ENCODE peak calls at places on chromosome 20, in five cellular contexts. C, Y, J, E and B are unnamed samples.

GRCh38 chr20:22684072-22684762 is 99.8 kb upstream of the FOXA2 start:
- DNase-seq in J (no peak), E (no peak), C (peak; percentile 73), Y (no peak), B (peak; percentile 90)

GRCh38 chr20:49889245-49889942 is 25.9 kb downstream of the SPATA2 start:
- DNase-seq in C (no peak), Y (no peak), J (no peak), E (no peak), B (no peak)

GRCh38 chr20:16284385-16285100 is 288.7 kb downstream of the KIF16B start:
- DNase-seq in E (no peak), J (no peak), Y (no peak), C (no peak), B (no peak)

GRCh38 chr20:59008715-59009336 is 1.8 kb upstream of the CTSZ start:
- DNase-seq in C (no peak), Y (no peak), E (no peak), J (no peak), B (peak; percentile 69)

GRCh38 chr20:62611794-62612193 is 30.5 kb upstream of the SLCO4A1 start:
- DNase-seq in E (no peak), C (no peak), J (no peak), Y (no peak), B (no peak)

GRCh38 chr20:7195704-7196103 is 428.2 kb downstream of the BMP2 start:
- DNase-seq in Y (no peak), C (peak; percentile 91), E (no peak), J (no peak), B (peak; percentile 34)

GRCh38 chr20:23305098-23305497 is 45.5 kb upstream of the NXT1 start:
- DNase-seq in J (no peak), E (no peak), Y (no peak), C (peak; percentile 23), B (peak; percentile 65)

GRCh38 chr20:21583486-21584168 is 69.8 kb upstream of the NKX2-2 start:
- DNase-seq in C (no peak), J (no peak), E (no peak), Y (no peak), B (no peak)

GRCh38 chr20:10982692-10983091 is 308.9 kb upstream of the JAG1 start:
- DNase-seq in E (no peak), J (no peak), C (peak; percentile 80), Y (no peak), B (peak; percentile 83)

GRCh38 chr20:22490287-22491187 is 93.8 kb downstream of the FOXA2 start:
- DNase-seq in C (peak; percentile 45), E (no peak), J (no peak), Y (no peak), B (no peak)

GRCh38 chr20:57263127-57263609 is 3.3 kb downstream of the BMP7 start:
- DNase-seq in C (peak; percentile 6), Y (no peak), J (no peak), E (no peak), B (peak; percentile 85)

GRCh38 chr20:25203089-25203488 is 7.6 kb downstream of the ENTPD6 start:
- DNase-seq in Y (no peak), C (no peak), J (no peak), E (no peak), B (no peak)

GRCh38 chr20:11850901-11851300 is 66.8 kb upstream of the BTBD3 start:
- DNase-seq in C (peak; percentile 92), Y (no peak), J (no peak), E (no peak), B (no peak)

GRCh38 chr20:38342196-38342595 is 4.1 kb upstream of the LBP start:
- DNase-seq in C (no peak), E (no peak), Y (no peak), J (no peak), B (no peak)

GRCh38 chr20:18195931-18196330 is 58.3 kb downstream of the KAT14 start:
- DNase-seq in Y (no peak), C (no peak), E (no peak), J (no peak), B (no peak)

GRCh38 chr20:50844430-50845100 is 49.7 kb downstream of the BCAS4 start:
- DNase-seq in E (no peak), J (no peak), Y (peak; percentile 24), C (peak; percentile 100), B (peak; percentile 94)

GRCh38 chr20:58004146-58004545 is 224.3 kb downstream of the ANKRD60 start:
- DNase-seq in C (no peak), E (no peak), J (no peak), Y (no peak), B (no peak)

GRCh38 chr20:56706867-56707360 is 77.8 kb downstream of the TFAP2C start:
- DNase-seq in E (no peak), Y (no peak), J (no peak), C (no peak), B (no peak)

GRCh38 chr20:2109425-2110210 is 8.0 kb downstream of the STK35 start:
- DNase-seq in J (no peak), C (peak; percentile 19), Y (no peak), E (no peak), B (no peak)